ENCODE peak calls at places on chromosomes 16 and 17, in seven cellular contexts. B is AML-193; U is GM10248; C is mammary epithelial cell; M is pons; I is glutamatergic neuron; R is activated naive CD4-positive, alpha-beta T cell. X is an unnamed sample.

GRCh38 chr17:69757794-69758430 is 317.1 kb upstream of the KCNJ16 start:
- DNase-seq in B (no peak), U (no peak), C (peak), M (no peak), I (no peak), R (no peak), X (peak)

GRCh38 chr16:67526149-67526732 is 2.4 kb upstream of the RIPOR1 start:
- DNase-seq in B (no peak), U (no peak), C (peak), M (no peak), I (no peak), R (no peak), X (no peak)

GRCh38 chr17:17320911-17321220 is 17.7 kb downstream of the NT5M start:
- DNase-seq in B (no peak), U (no peak), C (no peak), M (no peak), I (no peak), R (no peak), X (no peak)

GRCh38 chr16:68079616-68080344 is 5.4 kb upstream of the NFATC3 start:
- DNase-seq in B (peak), U (peak), C (no peak), M (peak), I (no peak), R (peak), X (no peak)

GRCh38 chr17:29884995-29885394 is 45.0 kb downstream of the SSH2 start:
- DNase-seq in B (peak), U (no peak), C (no peak), M (no peak), I (no peak), R (no peak), X (peak)

GRCh38 chr17:34758747-34759146 is 179.4 kb downstream of the TMEM132E start:
- DNase-seq in B (no peak), U (no peak), C (no peak), M (no peak), I (no peak), R (no peak), X (no peak)

GRCh38 chr17:62876664-62877411 is 68.7 kb upstream of the MARCHF10 start:
- DNase-seq in B (no peak), U (no peak), C (peak), M (no peak), I (no peak), R (no peak), X (no peak)

GRCh38 chr17:2700031-2700490 is 11.5 kb downstream of the CLUH start:
- DNase-seq in B (no peak), U (no peak), C (no peak), M (no peak), I (peak), R (no peak), X (no peak)

GRCh38 chr16:10003486-10003885 is 178.7 kb downstream of the GRIN2A start:
- DNase-seq in B (no peak), U (no peak), C (no peak), M (no peak), I (no peak), R (no peak), X (no peak)

GRCh38 chr17:37300683-37301082 is 75.1 kb upstream of the C17orf78 start:
- DNase-seq in B (no peak), U (no peak), C (no peak), M (peak), I (no peak), R (no peak), X (no peak)

GRCh38 chr17:7549401-7550055 is 670 bp downstream of the TNFSF12 start:
- DNase-seq in B (no peak), U (no peak), C (no peak), M (no peak), I (no peak), R (peak), X (no peak)

GRCh38 chr17:29620271-29620670 is 2.4 kb downstream of the CORO6 start:
- DNase-seq in B (no peak), U (no peak), C (peak), M (no peak), I (no peak), R (no peak), X (no peak)

GRCh38 chr16:35733971-35734702 is 2274.7 kb downstream of the TP53TG3F start:
- DNase-seq in B (no peak), U (peak), C (no peak), M (no peak), I (no peak), R (no peak), X (no peak)

GRCh38 chr16:88505405-88506082 is 52.5 kb downstream of the ZFPM1 start:
- DNase-seq in B (no peak), U (no peak), C (peak), M (no peak), I (peak), R (peak), X (no peak)

GRCh38 chr17:43661699-43662431 is at the start of gene MEOX1:
- DNase-seq in B (no peak), U (peak), C (peak), M (no peak), I (no peak), R (no peak), X (no peak)

GRCh38 chr17:72173475-72174116 is 52.8 kb downstream of the SOX9 start:
- DNase-seq in B (no peak), U (no peak), C (no peak), M (no peak), I (no peak), R (no peak), X (no peak)

GRCh38 chr17:80737106-80738019 is 192.7 kb downstream of the RPTOR start:
- DNase-seq in B (peak), U (peak), C (no peak), M (peak), I (no peak), R (no peak), X (peak)

GRCh38 chr17:71484546-71484945 is 636.3 kb upstream of the SOX9 start:
- DNase-seq in B (no peak), U (no peak), C (no peak), M (no peak), I (no peak), R (no peak), X (no peak)

GRCh38 chr17:29760771-29761682 is 138.3 kb upstream of the CORO6 start:
- DNase-seq in B (peak), U (peak), C (peak), M (peak), I (peak), R (peak), X (peak)

GRCh38 chr17:40019140-40019991 is 4.1 kb downstream of the CSF3 start:
- DNase-seq in B (no peak), U (no peak), C (peak), M (no peak), I (no peak), R (no peak), X (no peak)

GRCh38 chr16:57186630-57187507 is 740 bp downstream of the RSPRY1 start:
- DNase-seq in B (no peak), U (no peak), C (peak), M (peak), I (peak), R (peak), X (no peak)

GRCh38 chr17:69300222-69300621 is 26.7 kb downstream of the ABCA5 start:
- DNase-seq in B (peak), U (no peak), C (no peak), M (no peak), I (no peak), R (no peak), X (no peak)

GRCh38 chr17:55284001-55284884 is 19.5 kb downstream of the HLF start:
- DNase-seq in B (no peak), U (no peak), C (no peak), M (no peak), I (no peak), R (no peak), X (no peak)

GRCh38 chr17:63431939-63432804 is 13.9 kb downstream of the CYB561 start:
- DNase-seq in B (no peak), U (no peak), C (no peak), M (no peak), I (peak), R (no peak), X (no peak)

GRCh38 chr16:85662036-85662812 is 26.5 kb downstream of the GINS2 start:
- DNase-seq in B (no peak), U (no peak), C (no peak), M (no peak), I (peak), R (no peak), X (no peak)

GRCh38 chr17:57550671-57551315 is 194.3 kb downstream of the CCDC182 start:
- DNase-seq in B (no peak), U (no peak), C (no peak), M (peak), I (no peak), R (no peak), X (no peak)

GRCh38 chr17:38719284-38719942 is 10.7 kb upstream of the CISD3 start:
- DNase-seq in B (no peak), U (no peak), C (no peak), M (no peak), I (no peak), R (no peak), X (no peak)

GRCh38 chr17:14331200-14331981 is 30.5 kb downstream of the HS3ST3B1 start:
- DNase-seq in B (no peak), U (no peak), C (no peak), M (no peak), I (no peak), R (no peak), X (no peak)

GRCh38 chr17:4407216-4407615 is 26.5 kb upstream of the SPNS3 start:
- DNase-seq in B (no peak), U (no peak), C (peak), M (no peak), I (no peak), R (no peak), X (no peak)

GRCh38 chr17:50101346-50102163 is 6.4 kb downstream of the PDK2 start:
- DNase-seq in B (no peak), U (no peak), C (no peak), M (no peak), I (no peak), R (no peak), X (no peak)

X was measured in SIG-M5.